ENCODE peak calls at places on chromosomes 11 and 22, in eight cellular contexts. One of them, this sample, is unnamed.

GRCh38 chr11:120807414-120808150 is 216.3 kb upstream of the TBCEL start:
- DNase-seq in lung: no peak
- DNase-seq in right cardiac atrium: no peak
- DNase-seq in HCT116: no peak
- DNase-seq in PC-3: peak; percentile 95
- DNase-seq in CD4-positive, CD25-positive, alpha-beta regulatory T cell: no peak
- DNase-seq in astrocyte: peak; percentile 95
- DNase-seq in IMR-90: peak; percentile 95
- DNase-seq in this sample: no peak

GRCh38 chr22:21567456-21568206 is at the start of gene UBE2L3:
- DNase-seq in CD4-positive, CD25-positive, alpha-beta regulatory T cell: peak; percentile 90
- DNase-seq in HCT116: peak; percentile 38
- DNase-seq in PC-3: peak; percentile 69
- DNase-seq in right cardiac atrium: peak; percentile 88
- DNase-seq in astrocyte: peak; percentile 63
- DNase-seq in lung: peak; percentile 82
- DNase-seq in IMR-90: peak; percentile 74
- DNase-seq in this sample: peak; percentile 81

GRCh38 chr22:18050065-18050464 is 25.7 kb upstream of the MICAL3 start:
- DNase-seq in right cardiac atrium: no peak
- DNase-seq in CD4-positive, CD25-positive, alpha-beta regulatory T cell: no peak
- DNase-seq in HCT116: no peak
- DNase-seq in astrocyte: no peak
- DNase-seq in lung: no peak
- DNase-seq in PC-3: no peak
- DNase-seq in IMR-90: no peak
- DNase-seq in this sample: peak; percentile 81

GRCh38 chr11:69372589-69373250 is 78.8 kb downstream of the MYEOV start:
- DNase-seq in HCT116: no peak
- DNase-seq in CD4-positive, CD25-positive, alpha-beta regulatory T cell: no peak
- DNase-seq in astrocyte: no peak
- DNase-seq in IMR-90: no peak
- DNase-seq in right cardiac atrium: no peak
- DNase-seq in PC-3: no peak
- DNase-seq in lung: no peak
- DNase-seq in this sample: no peak

GRCh38 chr11:119572481-119573424 is 149.8 kb upstream of the THY1 start:
- DNase-seq in lung: no peak
- DNase-seq in HCT116: peak; percentile 43
- DNase-seq in astrocyte: no peak
- DNase-seq in right cardiac atrium: no peak
- DNase-seq in CD4-positive, CD25-positive, alpha-beta regulatory T cell: no peak
- DNase-seq in PC-3: peak; percentile 89
- DNase-seq in IMR-90: no peak
- DNase-seq in this sample: no peak

GRCh38 chr11:91394073-91394717 is 830.4 kb upstream of the FAT3 start:
- DNase-seq in astrocyte: no peak
- DNase-seq in lung: no peak
- DNase-seq in HCT116: no peak
- DNase-seq in IMR-90: no peak
- DNase-seq in CD4-positive, CD25-positive, alpha-beta regulatory T cell: no peak
- DNase-seq in right cardiac atrium: no peak
- DNase-seq in PC-3: no peak
- DNase-seq in this sample: no peak

GRCh38 chr11:72333657-72334056 is 89.7 kb upstream of the PHOX2A start:
- DNase-seq in lung: no peak
- DNase-seq in astrocyte: peak; percentile 18
- DNase-seq in CD4-positive, CD25-positive, alpha-beta regulatory T cell: peak; percentile 57
- DNase-seq in right cardiac atrium: no peak
- DNase-seq in HCT116: no peak
- DNase-seq in IMR-90: no peak
- DNase-seq in PC-3: no peak
- DNase-seq in this sample: no peak

GRCh38 chr11:78961186-78961782 is 386.6 kb upstream of the NARS2 start:
- DNase-seq in IMR-90: peak; percentile 46
- DNase-seq in astrocyte: peak; percentile 20
- DNase-seq in right cardiac atrium: no peak
- DNase-seq in PC-3: peak; percentile 96
- DNase-seq in lung: peak; percentile 41
- DNase-seq in HCT116: peak; percentile 15
- DNase-seq in CD4-positive, CD25-positive, alpha-beta regulatory T cell: no peak
- DNase-seq in this sample: no peak

GRCh38 chr11:103676413-103676812 is 360.0 kb upstream of the DDI1 start:
- DNase-seq in CD4-positive, CD25-positive, alpha-beta regulatory T cell: no peak
- DNase-seq in HCT116: no peak
- DNase-seq in lung: no peak
- DNase-seq in astrocyte: no peak
- DNase-seq in IMR-90: no peak
- DNase-seq in PC-3: no peak
- DNase-seq in right cardiac atrium: no peak
- DNase-seq in this sample: no peak

GRCh38 chr11:44775366-44776356 is 48.9 kb downstream of the TSPAN18 start:
- DNase-seq in right cardiac atrium: peak; percentile 64
- DNase-seq in lung: peak; percentile 38
- DNase-seq in astrocyte: no peak
- DNase-seq in CD4-positive, CD25-positive, alpha-beta regulatory T cell: peak; percentile 64
- DNase-seq in IMR-90: peak; percentile 28
- DNase-seq in HCT116: peak; percentile 69
- DNase-seq in PC-3: peak; percentile 64
- DNase-seq in this sample: no peak

GRCh38 chr22:19290400-19291217 is 910 bp downstream of the CLTCL1 start:
- DNase-seq in PC-3: no peak
- DNase-seq in lung: no peak
- DNase-seq in IMR-90: no peak
- DNase-seq in right cardiac atrium: peak; percentile 23
- DNase-seq in CD4-positive, CD25-positive, alpha-beta regulatory T cell: no peak
- DNase-seq in astrocyte: no peak
- DNase-seq in HCT116: no peak
- DNase-seq in this sample: no peak

GRCh38 chr11:121589946-121590537 is 137.3 kb upstream of the SORL1-AS1 start:
- DNase-seq in CD4-positive, CD25-positive, alpha-beta regulatory T cell: no peak
- DNase-seq in lung: no peak
- DNase-seq in HCT116: no peak
- DNase-seq in PC-3: no peak
- DNase-seq in right cardiac atrium: no peak
- DNase-seq in IMR-90: no peak
- DNase-seq in astrocyte: no peak
- DNase-seq in this sample: no peak

GRCh38 chr22:39003165-39003638 is 10.9 kb upstream of the APOBEC3C start:
- DNase-seq in lung: peak; percentile 77
- DNase-seq in PC-3: peak; percentile 90
- DNase-seq in HCT116: peak; percentile 80
- DNase-seq in right cardiac atrium: peak; percentile 77
- DNase-seq in astrocyte: peak; percentile 72
- DNase-seq in CD4-positive, CD25-positive, alpha-beta regulatory T cell: peak; percentile 85
- DNase-seq in IMR-90: peak; percentile 86
- DNase-seq in this sample: peak; percentile 66

GRCh38 chr11:17371614-17372013 is 16.8 kb downstream of the KCNJ11 start:
- DNase-seq in right cardiac atrium: no peak
- DNase-seq in CD4-positive, CD25-positive, alpha-beta regulatory T cell: no peak
- DNase-seq in HCT116: peak; percentile 61
- DNase-seq in IMR-90: peak; percentile 53
- DNase-seq in lung: no peak
- DNase-seq in astrocyte: peak; percentile 53
- DNase-seq in PC-3: no peak
- DNase-seq in this sample: no peak

GRCh38 chr11:112961751-112962747 is 829 bp downstream of the NCAM1 start:
- DNase-seq in lung: no peak
- DNase-seq in astrocyte: no peak
- DNase-seq in PC-3: no peak
- DNase-seq in HCT116: no peak
- DNase-seq in right cardiac atrium: peak; percentile 24
- DNase-seq in CD4-positive, CD25-positive, alpha-beta regulatory T cell: peak; percentile 5
- DNase-seq in IMR-90: no peak
- DNase-seq in this sample: no peak

GRCh38 chr11:134407923-134408322 is 4.1 kb downstream of the B3GAT1 start:
- DNase-seq in CD4-positive, CD25-positive, alpha-beta regulatory T cell: no peak
- DNase-seq in lung: no peak
- DNase-seq in astrocyte: no peak
- DNase-seq in PC-3: no peak
- DNase-seq in IMR-90: no peak
- DNase-seq in HCT116: no peak
- DNase-seq in right cardiac atrium: no peak
- DNase-seq in this sample: no peak
- H3K27me3 ChIP-seq in CD4-positive, CD25-positive, alpha-beta regulatory T cell: peaks cover 10% of the 10 kb centered on the region
- H3K27me3 ChIP-seq in lung: no peaks in the 10 kb centered on the region
- H3K27me3 ChIP-seq in astrocyte: peaks cover 13% of the 10 kb centered on the region
- H3K27me3 ChIP-seq in PC-3: peaks cover 59% of the 10 kb centered on the region
- H3K27me3 ChIP-seq in IMR-90: peaks cover 14% of the 10 kb centered on the region
- H3K27me3 ChIP-seq in HCT116: peaks cover 11% of the 10 kb centered on the region
- H3K27me3 ChIP-seq in right cardiac atrium: no peaks in the 10 kb centered on the region
- H3K27me3 ChIP-seq in this sample: peaks cover 3% of the 10 kb centered on the region

GRCh38 chr11:1832989-1833365 is 1.8 kb upstream of the SYT8 start:
- DNase-seq in CD4-positive, CD25-positive, alpha-beta regulatory T cell: no peak
- DNase-seq in HCT116: no peak
- DNase-seq in right cardiac atrium: no peak
- DNase-seq in PC-3: no peak
- DNase-seq in astrocyte: no peak
- DNase-seq in IMR-90: no peak
- DNase-seq in lung: no peak
- DNase-seq in this sample: no peak

GRCh38 chr11:1835671-1836010 is 851 bp downstream of the SYT8 start:
- DNase-seq in HCT116: no peak
- DNase-seq in CD4-positive, CD25-positive, alpha-beta regulatory T cell: no peak
- DNase-seq in lung: no peak
- DNase-seq in PC-3: no peak
- DNase-seq in astrocyte: no peak
- DNase-seq in IMR-90: no peak
- DNase-seq in right cardiac atrium: peak; percentile 8
- DNase-seq in this sample: no peak

GRCh38 chr11:1832181-1832988 is 2.4 kb upstream of the SYT8 start:
- DNase-seq in CD4-positive, CD25-positive, alpha-beta regulatory T cell: peak; percentile 31
- DNase-seq in PC-3: peak; percentile 41
- DNase-seq in HCT116: no peak
- DNase-seq in astrocyte: no peak
- DNase-seq in lung: no peak
- DNase-seq in right cardiac atrium: peak; percentile 56
- DNase-seq in IMR-90: no peak
- DNase-seq in this sample: no peak

GRCh38 chr11:1834791-1835670 is at the start of gene SYT8:
- DNase-seq in astrocyte: no peak
- DNase-seq in right cardiac atrium: peak; percentile 14
- DNase-seq in CD4-positive, CD25-positive, alpha-beta regulatory T cell: no peak
- DNase-seq in PC-3: no peak
- DNase-seq in IMR-90: no peak
- DNase-seq in HCT116: no peak
- DNase-seq in lung: no peak
- DNase-seq in this sample: no peak

DNA sequence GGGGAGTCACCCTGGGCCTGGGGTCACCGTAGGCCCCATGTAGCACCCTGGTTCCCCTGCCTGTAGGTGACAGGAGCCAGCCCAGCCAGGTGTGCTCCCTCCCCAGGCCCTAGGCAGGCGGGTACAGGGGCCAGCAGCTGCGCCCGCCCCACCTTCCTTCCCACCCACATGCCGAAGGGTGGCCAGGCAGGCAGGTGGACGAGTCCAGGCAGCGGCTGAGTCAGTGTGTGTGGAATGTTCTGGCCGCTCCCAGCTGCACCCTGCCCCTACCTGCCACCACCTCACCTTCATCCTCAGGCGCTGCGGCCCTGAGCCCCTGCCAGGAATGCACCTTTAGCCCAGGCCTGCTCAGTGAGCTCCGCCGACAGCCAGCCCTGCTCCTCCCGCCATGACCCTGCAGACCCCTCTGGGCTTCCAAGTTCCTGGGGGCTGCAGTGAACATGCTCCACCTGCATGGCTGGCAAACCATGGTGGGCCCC is 619 bp upstream of the SYT8 start:
- DNase-seq in astrocyte: no peak
- DNase-seq in PC-3: peak; percentile 91
- DNase-seq in IMR-90: no peak
- DNase-seq in HCT116: peak; percentile 74
- DNase-seq in lung: peak; percentile 80
- DNase-seq in right cardiac atrium: peak; percentile 7
- DNase-seq in CD4-positive, CD25-positive, alpha-beta regulatory T cell: no peak
- DNase-seq in this sample: peak; percentile 93
- H3K27me3 ChIP-seq in astrocyte: no peaks in the 10 kb centered on the region
- H3K27me3 ChIP-seq in PC-3: no peaks in the 10 kb centered on the region
- H3K27me3 ChIP-seq in IMR-90: peaks cover 16% of the 10 kb centered on the region
- H3K27me3 ChIP-seq in HCT116: no peaks in the 10 kb centered on the region
- H3K27me3 ChIP-seq in lung: no peaks in the 10 kb centered on the region
- H3K27me3 ChIP-seq in right cardiac atrium: no peaks in the 10 kb centered on the region
- H3K27me3 ChIP-seq in CD4-positive, CD25-positive, alpha-beta regulatory T cell: no peaks in the 10 kb centered on the region
- H3K27me3 ChIP-seq in this sample: no peaks in the 10 kb centered on the region

GRCh38 chr22:46262449-46263207 is 515 bp downstream of the PKDREJ start:
- DNase-seq in PC-3: no peak
- DNase-seq in IMR-90: peak; percentile 35
- DNase-seq in astrocyte: peak; percentile 24
- DNase-seq in HCT116: no peak
- DNase-seq in right cardiac atrium: peak; percentile 77
- DNase-seq in CD4-positive, CD25-positive, alpha-beta regulatory T cell: peak; percentile 30
- DNase-seq in lung: peak; percentile 74
- DNase-seq in this sample: no peak
- H3K27me3 ChIP-seq in PC-3: no peaks in the 10 kb centered on the region
- H3K27me3 ChIP-seq in IMR-90: peaks cover 32% of the 10 kb centered on the region
- H3K27me3 ChIP-seq in astrocyte: peaks cover 15% of the 10 kb centered on the region
- H3K27me3 ChIP-seq in HCT116: no peaks in the 10 kb centered on the region
- H3K27me3 ChIP-seq in right cardiac atrium: no peaks in the 10 kb centered on the region
- H3K27me3 ChIP-seq in CD4-positive, CD25-positive, alpha-beta regulatory T cell: peaks cover 34% of the 10 kb centered on the region
- H3K27me3 ChIP-seq in lung: no peaks in the 10 kb centered on the region
- H3K27me3 ChIP-seq in this sample: no peaks in the 10 kb centered on the region

GRCh38 chr11:62917906-62918502 is 3.2 kb downstream of the CHRM1 start:
- DNase-seq in PC-3: no peak
- DNase-seq in lung: no peak
- DNase-seq in astrocyte: no peak
- DNase-seq in IMR-90: no peak
- DNase-seq in right cardiac atrium: no peak
- DNase-seq in CD4-positive, CD25-positive, alpha-beta regulatory T cell: no peak
- DNase-seq in HCT116: no peak
- DNase-seq in this sample: no peak
- H3K27me3 ChIP-seq in PC-3: peaks cover 17% of the 10 kb centered on the region
- H3K27me3 ChIP-seq in lung: no peaks in the 10 kb centered on the region
- H3K27me3 ChIP-seq in astrocyte: peaks cover 20% of the 10 kb centered on the region
- H3K27me3 ChIP-seq in IMR-90: peaks cover 62% of the 10 kb centered on the region
- H3K27me3 ChIP-seq in right cardiac atrium: no peaks in the 10 kb centered on the region
- H3K27me3 ChIP-seq in CD4-positive, CD25-positive, alpha-beta regulatory T cell: peaks cover 2% of the 10 kb centered on the region
- H3K27me3 ChIP-seq in HCT116: no peaks in the 10 kb centered on the region
- H3K27me3 ChIP-seq in this sample: peaks cover 1% of the 10 kb centered on the region